ENCODE peak calls at places on chromosomes 3 and 15, in eight cellular contexts. One of them, this sample, is unnamed.

GRCh38 chr3:101928890-101929289 is 79.6 kb downstream of the NFKBIZ start:
- DNase-seq in activated CD8-positive, alpha-beta memory T cell treated with anti-CD3 and anti-CD28 coated beads for 48 hours: no peak
- DNase-seq in activated CD4-positive, alpha-beta T cell treated with anti-CD3 and anti-CD28 coated beads, Interleukin-2, amount 50 U/mL, for 1 hour: no peak
- DNase-seq in posterior vena cava: no peak
- DNase-seq in upper lobe of right lung: no peak
- DNase-seq in GM23248: peak; percentile 75
- DNase-seq in spleen: no peak
- DNase-seq in HT-29: no peak
- DNase-seq in this sample: no peak

GRCh38 chr3:40128169-40128568 is 181.3 kb upstream of the EIF1B start:
- DNase-seq in spleen: no peak
- DNase-seq in GM23248: no peak
- DNase-seq in activated CD8-positive, alpha-beta memory T cell treated with anti-CD3 and anti-CD28 coated beads for 48 hours: no peak
- DNase-seq in activated CD4-positive, alpha-beta T cell treated with anti-CD3 and anti-CD28 coated beads, Interleukin-2, amount 50 U/mL, for 1 hour: no peak
- DNase-seq in HT-29: no peak
- DNase-seq in upper lobe of right lung: no peak
- DNase-seq in posterior vena cava: no peak
- DNase-seq in this sample: no peak

GRCh38 chr15:38650384-38650783 is 85.8 kb upstream of the RASGRP1 start:
- DNase-seq in HT-29: no peak
- DNase-seq in posterior vena cava: no peak
- DNase-seq in activated CD8-positive, alpha-beta memory T cell treated with anti-CD3 and anti-CD28 coated beads for 48 hours: no peak
- DNase-seq in spleen: no peak
- DNase-seq in activated CD4-positive, alpha-beta T cell treated with anti-CD3 and anti-CD28 coated beads, Interleukin-2, amount 50 U/mL, for 1 hour: no peak
- DNase-seq in upper lobe of right lung: no peak
- DNase-seq in GM23248: no peak
- DNase-seq in this sample: no peak

GRCh38 chr3:132561003-132561402 is 36.1 kb upstream of the ACKR4 start:
- DNase-seq in activated CD8-positive, alpha-beta memory T cell treated with anti-CD3 and anti-CD28 coated beads for 48 hours: no peak
- DNase-seq in GM23248: no peak
- DNase-seq in upper lobe of right lung: no peak
- DNase-seq in spleen: no peak
- DNase-seq in HT-29: no peak
- DNase-seq in posterior vena cava: no peak
- DNase-seq in activated CD4-positive, alpha-beta T cell treated with anti-CD3 and anti-CD28 coated beads, Interleukin-2, amount 50 U/mL, for 1 hour: no peak
- DNase-seq in this sample: no peak

GRCh38 chr3:98246142-98246541 is 17.9 kb upstream of the OR5H6 start:
- DNase-seq in activated CD4-positive, alpha-beta T cell treated with anti-CD3 and anti-CD28 coated beads, Interleukin-2, amount 50 U/mL, for 1 hour: no peak
- DNase-seq in upper lobe of right lung: no peak
- DNase-seq in spleen: no peak
- DNase-seq in GM23248: no peak
- DNase-seq in HT-29: no peak
- DNase-seq in activated CD8-positive, alpha-beta memory T cell treated with anti-CD3 and anti-CD28 coated beads for 48 hours: no peak
- DNase-seq in posterior vena cava: no peak
- DNase-seq in this sample: no peak

GRCh38 chr3:88896026-88896425 is 211.4 kb upstream of the EPHA3 start:
- DNase-seq in activated CD4-positive, alpha-beta T cell treated with anti-CD3 and anti-CD28 coated beads, Interleukin-2, amount 50 U/mL, for 1 hour: no peak
- DNase-seq in upper lobe of right lung: no peak
- DNase-seq in posterior vena cava: no peak
- DNase-seq in GM23248: no peak
- DNase-seq in spleen: no peak
- DNase-seq in HT-29: no peak
- DNase-seq in activated CD8-positive, alpha-beta memory T cell treated with anti-CD3 and anti-CD28 coated beads for 48 hours: no peak
- DNase-seq in this sample: no peak

GRCh38 chr15:67433495-67434099 is 87.3 kb upstream of the C15orf61 start:
- DNase-seq in HT-29: peak; percentile 78
- DNase-seq in activated CD4-positive, alpha-beta T cell treated with anti-CD3 and anti-CD28 coated beads, Interleukin-2, amount 50 U/mL, for 1 hour: peak; percentile 11
- DNase-seq in posterior vena cava: peak; percentile 78
- DNase-seq in spleen: no peak
- DNase-seq in upper lobe of right lung: no peak
- DNase-seq in activated CD8-positive, alpha-beta memory T cell treated with anti-CD3 and anti-CD28 coated beads for 48 hours: no peak
- DNase-seq in GM23248: peak; percentile 73
- DNase-seq in this sample: no peak

GRCh38 chr3:49412632-49413337 is 562 bp downstream of the TCTA start:
- DNase-seq in GM23248: peak; percentile 42
- DNase-seq in HT-29: no peak
- DNase-seq in posterior vena cava: no peak
- DNase-seq in spleen: peak; percentile 69
- DNase-seq in activated CD8-positive, alpha-beta memory T cell treated with anti-CD3 and anti-CD28 coated beads for 48 hours: no peak
- DNase-seq in upper lobe of right lung: no peak
- DNase-seq in activated CD4-positive, alpha-beta T cell treated with anti-CD3 and anti-CD28 coated beads, Interleukin-2, amount 50 U/mL, for 1 hour: no peak
- DNase-seq in this sample: no peak

GRCh38 chr3:194740859-194741486 is 55.3 kb downstream of the FAM43A start:
- DNase-seq in activated CD8-positive, alpha-beta memory T cell treated with anti-CD3 and anti-CD28 coated beads for 48 hours: no peak
- DNase-seq in upper lobe of right lung: no peak
- DNase-seq in GM23248: no peak
- DNase-seq in posterior vena cava: no peak
- DNase-seq in HT-29: peak; percentile 62
- DNase-seq in spleen: no peak
- DNase-seq in activated CD4-positive, alpha-beta T cell treated with anti-CD3 and anti-CD28 coated beads, Interleukin-2, amount 50 U/mL, for 1 hour: no peak
- DNase-seq in this sample: no peak

GRCh38 chr3:122092460-122093165 is 37.5 kb downstream of the CD86 start:
- DNase-seq in posterior vena cava: no peak
- DNase-seq in spleen: no peak
- DNase-seq in activated CD8-positive, alpha-beta memory T cell treated with anti-CD3 and anti-CD28 coated beads for 48 hours: no peak
- DNase-seq in GM23248: peak; percentile 66
- DNase-seq in activated CD4-positive, alpha-beta T cell treated with anti-CD3 and anti-CD28 coated beads, Interleukin-2, amount 50 U/mL, for 1 hour: peak; percentile 3
- DNase-seq in HT-29: peak; percentile 40
- DNase-seq in upper lobe of right lung: peak; percentile 72
- DNase-seq in this sample: no peak

GRCh38 chr15:82139823-82140268 is 94.0 kb upstream of the MEX3B start:
- DNase-seq in GM23248: peak; percentile 85
- DNase-seq in activated CD8-positive, alpha-beta memory T cell treated with anti-CD3 and anti-CD28 coated beads for 48 hours: no peak
- DNase-seq in HT-29: peak; percentile 72
- DNase-seq in activated CD4-positive, alpha-beta T cell treated with anti-CD3 and anti-CD28 coated beads, Interleukin-2, amount 50 U/mL, for 1 hour: no peak
- DNase-seq in posterior vena cava: no peak
- DNase-seq in upper lobe of right lung: no peak
- DNase-seq in spleen: no peak
- DNase-seq in this sample: no peak

GRCh38 chr3:57852896-57853295 is 96.8 kb downstream of the SLMAP start:
- DNase-seq in posterior vena cava: no peak
- DNase-seq in upper lobe of right lung: no peak
- DNase-seq in activated CD8-positive, alpha-beta memory T cell treated with anti-CD3 and anti-CD28 coated beads for 48 hours: no peak
- DNase-seq in GM23248: peak; percentile 54
- DNase-seq in activated CD4-positive, alpha-beta T cell treated with anti-CD3 and anti-CD28 coated beads, Interleukin-2, amount 50 U/mL, for 1 hour: no peak
- DNase-seq in HT-29: peak; percentile 13
- DNase-seq in spleen: no peak
- DNase-seq in this sample: no peak

GRCh38 chr3:124834723-124835718 is 52.1 kb downstream of the ITGB5 start:
- DNase-seq in HT-29: peak; percentile 89
- DNase-seq in GM23248: peak; percentile 52
- DNase-seq in upper lobe of right lung: no peak
- DNase-seq in posterior vena cava: no peak
- DNase-seq in spleen: no peak
- DNase-seq in activated CD4-positive, alpha-beta T cell treated with anti-CD3 and anti-CD28 coated beads, Interleukin-2, amount 50 U/mL, for 1 hour: peak; percentile 21
- DNase-seq in activated CD8-positive, alpha-beta memory T cell treated with anti-CD3 and anti-CD28 coated beads for 48 hours: no peak
- DNase-seq in this sample: peak; percentile 63

GRCh38 chr3:158094235-158094916 is 11.8 kb downstream of the SHOX2 start:
- DNase-seq in activated CD8-positive, alpha-beta memory T cell treated with anti-CD3 and anti-CD28 coated beads for 48 hours: no peak
- DNase-seq in HT-29: no peak
- DNase-seq in activated CD4-positive, alpha-beta T cell treated with anti-CD3 and anti-CD28 coated beads, Interleukin-2, amount 50 U/mL, for 1 hour: no peak
- DNase-seq in upper lobe of right lung: peak; percentile 62
- DNase-seq in GM23248: no peak
- DNase-seq in posterior vena cava: no peak
- DNase-seq in spleen: peak; percentile 74
- DNase-seq in this sample: no peak

This sample was measured in AG04449.